ENCODE peak calls at places on chromosome 19, in six cellular contexts. One of them, this sample, is unnamed.

GRCh38 chr19:38683393-38684077 is 36.1 kb downstream of the ACTN4 start:
- DNase-seq in anterior cingulate cortex: no peak
- DNase-seq in natural killer cell: peak; percentile 66
- DNase-seq in IMR-90: peak; percentile 85
- DNase-seq in RCC 7860: peak; percentile 100
- DNase-seq in H54: peak; percentile 76
- DNase-seq in this sample: peak; percentile 31

GRCh38 chr19:53983457-53984289 is 7.8 kb upstream of the CACNG6 start:
- DNase-seq in anterior cingulate cortex: no peak
- DNase-seq in natural killer cell: no peak
- DNase-seq in IMR-90: no peak
- DNase-seq in RCC 7860: no peak
- DNase-seq in H54: no peak
- DNase-seq in this sample: no peak

GRCh38 chr19:41886761-41887710 is 4.1 kb downstream of the ARHGEF1 start:
- DNase-seq in anterior cingulate cortex: no peak
- DNase-seq in natural killer cell: peak; percentile 72
- DNase-seq in IMR-90: no peak
- DNase-seq in RCC 7860: no peak
- DNase-seq in H54: no peak
- DNase-seq in this sample: no peak

GRCh38 chr19:38990949-38991697 is 15.6 kb upstream of the FBXO17 start:
- DNase-seq in anterior cingulate cortex: no peak
- DNase-seq in natural killer cell: no peak
- DNase-seq in IMR-90: no peak
- DNase-seq in RCC 7860: peak; percentile 78
- DNase-seq in H54: peak; percentile 49
- DNase-seq in this sample: no peak

GRCh38 chr19:2949939-2950285 is 5.1 kb upstream of the ZNF77 start:
- DNase-seq in anterior cingulate cortex: no peak
- DNase-seq in natural killer cell: no peak
- DNase-seq in IMR-90: peak; percentile 50
- DNase-seq in RCC 7860: peak; percentile 5
- DNase-seq in H54: peak; percentile 45
- DNase-seq in this sample: no peak

GRCh38 chr19:14400913-14401312 is 18.2 kb downstream of the DDX39A start:
- DNase-seq in anterior cingulate cortex: no peak
- DNase-seq in natural killer cell: no peak
- DNase-seq in IMR-90: no peak
- DNase-seq in RCC 7860: no peak
- DNase-seq in H54: no peak
- DNase-seq in this sample: no peak

GRCh38 chr19:15320118-15320517 is 12.2 kb downstream of the BRD4 start:
- DNase-seq in anterior cingulate cortex: no peak
- DNase-seq in natural killer cell: no peak
- DNase-seq in IMR-90: peak; percentile 73
- DNase-seq in RCC 7860: no peak
- DNase-seq in H54: no peak
- DNase-seq in this sample: no peak

GRCh38 chr19:46625731-46626130 is 842 bp upstream of the PTGIR start:
- DNase-seq in anterior cingulate cortex: no peak
- DNase-seq in natural killer cell: no peak
- DNase-seq in IMR-90: no peak
- DNase-seq in RCC 7860: no peak
- DNase-seq in H54: no peak
- DNase-seq in this sample: no peak

GRCh38 chr19:5336195-5336965 is 4.2 kb downstream of the PTPRS start:
- DNase-seq in anterior cingulate cortex: no peak
- DNase-seq in natural killer cell: no peak
- DNase-seq in IMR-90: no peak
- DNase-seq in RCC 7860: no peak
- DNase-seq in H54: no peak
- DNase-seq in this sample: no peak

GRCh38 chr19:38059897-38060296 is 152.9 kb downstream of the SIPA1L3 start:
- DNase-seq in anterior cingulate cortex: no peak
- DNase-seq in natural killer cell: no peak
- DNase-seq in IMR-90: no peak
- DNase-seq in RCC 7860: no peak
- DNase-seq in H54: no peak
- DNase-seq in this sample: no peak

GRCh38 chr19:30068528-30069395 is 126.7 kb downstream of the URI1 start:
- DNase-seq in anterior cingulate cortex: no peak
- DNase-seq in natural killer cell: no peak
- DNase-seq in IMR-90: no peak
- DNase-seq in RCC 7860: no peak
- DNase-seq in H54: no peak
- DNase-seq in this sample: no peak

GRCh38 chr19:42175952-42176648 is 41.4 kb downstream of the DEDD2 start:
- DNase-seq in anterior cingulate cortex: peak; percentile 39
- DNase-seq in natural killer cell: no peak
- DNase-seq in IMR-90: peak; percentile 17
- DNase-seq in RCC 7860: no peak
- DNase-seq in H54: no peak
- DNase-seq in this sample: peak; percentile 64

GRCh38 chr19:51407631-51408131 is 9.8 kb downstream of the SIGLEC10 start:
- DNase-seq in anterior cingulate cortex: no peak
- DNase-seq in natural killer cell: no peak
- DNase-seq in IMR-90: peak; percentile 17
- DNase-seq in RCC 7860: no peak
- DNase-seq in H54: peak; percentile 17
- DNase-seq in this sample: peak; percentile 67

GRCh38 chr19:38569368-38569983 is 48.3 kb downstream of the MAP4K1 start:
- DNase-seq in anterior cingulate cortex: no peak
- DNase-seq in natural killer cell: no peak
- DNase-seq in IMR-90: no peak
- DNase-seq in RCC 7860: no peak
- DNase-seq in H54: no peak
- DNase-seq in this sample: no peak

GRCh38 chr19:802888-803561 is 5.8 kb downstream of the PTBP1 start:
- DNase-seq in anterior cingulate cortex: no peak
- DNase-seq in natural killer cell: no peak
- DNase-seq in IMR-90: no peak
- DNase-seq in RCC 7860: no peak
- DNase-seq in H54: no peak
- DNase-seq in this sample: no peak

GRCh38 chr19:45090034-45090433 is 2.9 kb upstream of the PPP1R37 start:
- DNase-seq in anterior cingulate cortex: no peak
- DNase-seq in natural killer cell: no peak
- DNase-seq in IMR-90: no peak
- DNase-seq in RCC 7860: no peak
- DNase-seq in H54: no peak
- DNase-seq in this sample: peak; percentile 64

GRCh38 chr19:45059258-45059965 is 16.9 kb downstream of the ZNF296 start:
- DNase-seq in anterior cingulate cortex: peak; percentile 45
- DNase-seq in natural killer cell: peak; percentile 81
- DNase-seq in IMR-90: peak; percentile 69
- DNase-seq in RCC 7860: peak; percentile 54
- DNase-seq in H54: peak; percentile 70
- DNase-seq in this sample: peak; percentile 64